ENCODE peak calls at places on chromosomes 11 and 22, in nine cellular contexts. One of them, this sample, is unnamed.

GRCh38 chr22:36369922-36370781 is 17.6 kb downstream of the MYH9 start:
- DNase-seq in OCI-LY7: peak
- DNase-seq in GM23248: peak
- DNase-seq in PC-3: no peak
- DNase-seq in HCT116: no peak
- DNase-seq in SK-N-SH: no peak
- DNase-seq in hepatocyte: peak
- DNase-seq in neural progenitor cell: peak
- DNase-seq in GM23338: no peak
- DNase-seq in this sample: no peak

GRCh38 chr11:78742430-78742829 is 167.8 kb upstream of the NARS2 start:
- DNase-seq in OCI-LY7: no peak
- DNase-seq in GM23248: peak
- DNase-seq in PC-3: peak
- DNase-seq in HCT116: no peak
- DNase-seq in SK-N-SH: no peak
- DNase-seq in hepatocyte: no peak
- DNase-seq in neural progenitor cell: no peak
- DNase-seq in GM23338: no peak
- DNase-seq in this sample: no peak

GRCh38 chr11:116224154-116224888 is 548.5 kb downstream of the BUD13 start:
- DNase-seq in OCI-LY7: peak
- DNase-seq in GM23248: peak
- DNase-seq in PC-3: peak
- DNase-seq in HCT116: peak
- DNase-seq in SK-N-SH: peak
- DNase-seq in hepatocyte: peak
- DNase-seq in neural progenitor cell: peak
- DNase-seq in GM23338: peak
- DNase-seq in this sample: peak

GRCh38 chr11:61734767-61735166 is 17.7 kb upstream of the MYRF start:
- DNase-seq in OCI-LY7: no peak
- DNase-seq in GM23248: no peak
- DNase-seq in PC-3: no peak
- DNase-seq in HCT116: no peak
- DNase-seq in SK-N-SH: no peak
- DNase-seq in hepatocyte: no peak
- DNase-seq in neural progenitor cell: no peak
- DNase-seq in GM23338: no peak
- DNase-seq in this sample: no peak

GRCh38 chr22:46105494-46106278 is 44.6 kb upstream of the PPARA start:
- DNase-seq in OCI-LY7: no peak
- DNase-seq in GM23248: peak
- DNase-seq in PC-3: no peak
- DNase-seq in HCT116: no peak
- DNase-seq in SK-N-SH: no peak
- DNase-seq in hepatocyte: peak
- DNase-seq in neural progenitor cell: no peak
- DNase-seq in GM23338: no peak
- DNase-seq in this sample: no peak

GRCh38 chr11:76285397-76285796 is 79.1 kb upstream of the WNT11 start:
- DNase-seq in OCI-LY7: no peak
- DNase-seq in GM23248: no peak
- DNase-seq in PC-3: no peak
- DNase-seq in HCT116: no peak
- DNase-seq in SK-N-SH: no peak
- DNase-seq in hepatocyte: no peak
- DNase-seq in neural progenitor cell: no peak
- DNase-seq in GM23338: no peak
- DNase-seq in this sample: no peak

GRCh38 chr11:57417056-57417455 is 9.9 kb downstream of the SLC43A3 start:
- DNase-seq in OCI-LY7: no peak
- DNase-seq in GM23248: peak
- DNase-seq in PC-3: no peak
- DNase-seq in HCT116: no peak
- DNase-seq in SK-N-SH: no peak
- DNase-seq in hepatocyte: no peak
- DNase-seq in neural progenitor cell: no peak
- DNase-seq in GM23338: no peak
- DNase-seq in this sample: no peak

GRCh38 chr22:46104881-46105493 is 45.3 kb upstream of the PPARA start:
- DNase-seq in OCI-LY7: no peak
- DNase-seq in GM23248: peak
- DNase-seq in PC-3: no peak
- DNase-seq in HCT116: no peak
- DNase-seq in SK-N-SH: no peak
- DNase-seq in hepatocyte: no peak
- DNase-seq in neural progenitor cell: no peak
- DNase-seq in GM23338: no peak
- DNase-seq in this sample: no peak

GRCh38 chr22:49621601-49622210 is 206.0 kb downstream of the BRD1 start:
- DNase-seq in OCI-LY7: no peak
- DNase-seq in GM23248: no peak
- DNase-seq in PC-3: no peak
- DNase-seq in HCT116: no peak
- DNase-seq in SK-N-SH: no peak
- DNase-seq in hepatocyte: no peak
- DNase-seq in neural progenitor cell: no peak
- DNase-seq in GM23338: no peak
- DNase-seq in this sample: no peak

GRCh38 chr11:108562746-108563581 is 30.6 kb downstream of the EXPH5 start:
- DNase-seq in OCI-LY7: no peak
- DNase-seq in GM23248: peak
- DNase-seq in PC-3: peak
- DNase-seq in HCT116: no peak
- DNase-seq in SK-N-SH: no peak
- DNase-seq in hepatocyte: no peak
- DNase-seq in neural progenitor cell: peak
- DNase-seq in GM23338: no peak
- DNase-seq in this sample: no peak

GRCh38 chr11:60753309-60753708 is 3.4 kb upstream of the MS4A15 start:
- DNase-seq in OCI-LY7: no peak
- DNase-seq in GM23248: no peak
- DNase-seq in PC-3: no peak
- DNase-seq in HCT116: no peak
- DNase-seq in SK-N-SH: no peak
- DNase-seq in hepatocyte: no peak
- DNase-seq in neural progenitor cell: no peak
- DNase-seq in GM23338: no peak
- DNase-seq in this sample: no peak

GRCh38 chr22:43749473-43749872 is 62.6 kb downstream of the EFCAB6 start:
- DNase-seq in OCI-LY7: no peak
- DNase-seq in GM23248: no peak
- DNase-seq in PC-3: no peak
- DNase-seq in HCT116: no peak
- DNase-seq in SK-N-SH: no peak
- DNase-seq in hepatocyte: no peak
- DNase-seq in neural progenitor cell: peak
- DNase-seq in GM23338: peak
- DNase-seq in this sample: no peak

GRCh38 chr22:27842236-27842993 is 40.9 kb upstream of the MN1 start:
- DNase-seq in OCI-LY7: no peak
- DNase-seq in GM23248: no peak
- DNase-seq in PC-3: no peak
- DNase-seq in HCT116: no peak
- DNase-seq in SK-N-SH: peak
- DNase-seq in hepatocyte: no peak
- DNase-seq in neural progenitor cell: no peak
- DNase-seq in GM23338: no peak
- DNase-seq in this sample: no peak

GRCh38 chr22:43473031-43473430 is 61.2 kb downstream of the MPPED1 start:
- DNase-seq in OCI-LY7: no peak
- DNase-seq in GM23248: no peak
- DNase-seq in PC-3: no peak
- DNase-seq in HCT116: no peak
- DNase-seq in SK-N-SH: no peak
- DNase-seq in hepatocyte: no peak
- DNase-seq in neural progenitor cell: no peak
- DNase-seq in GM23338: no peak
- DNase-seq in this sample: no peak

GRCh38 chr11:62539238-62539925 is 7.2 kb downstream of the AHNAK start:
- DNase-seq in OCI-LY7: no peak
- DNase-seq in GM23248: peak
- DNase-seq in PC-3: peak
- DNase-seq in HCT116: no peak
- DNase-seq in SK-N-SH: peak
- DNase-seq in hepatocyte: peak
- DNase-seq in neural progenitor cell: peak
- DNase-seq in GM23338: no peak
- DNase-seq in this sample: no peak

GRCh38 chr11:86558841-86559240 is 113.6 kb downstream of the ME3 start:
- DNase-seq in OCI-LY7: no peak
- DNase-seq in GM23248: no peak
- DNase-seq in PC-3: no peak
- DNase-seq in HCT116: no peak
- DNase-seq in SK-N-SH: no peak
- DNase-seq in hepatocyte: no peak
- DNase-seq in neural progenitor cell: no peak
- DNase-seq in GM23338: no peak
- DNase-seq in this sample: no peak

GRCh38 chr11:102240502-102240901 is 76.8 kb upstream of the BIRC3 start:
- DNase-seq in OCI-LY7: no peak
- DNase-seq in GM23248: peak
- DNase-seq in PC-3: peak
- DNase-seq in HCT116: no peak
- DNase-seq in SK-N-SH: no peak
- DNase-seq in hepatocyte: no peak
- DNase-seq in neural progenitor cell: no peak
- DNase-seq in GM23338: no peak
- DNase-seq in this sample: no peak
- TF ChIP-seq EZH2phosphoT487 in OCI-LY7: no peak
- TF ChIP-seq EZH2phosphoT487 in GM23248: no peak
- TF ChIP-seq EZH2phosphoT487 in PC-3: no peak
- TF ChIP-seq EZH2phosphoT487 in HCT116: no peak
- TF ChIP-seq EZH2phosphoT487 in SK-N-SH: no peak
- TF ChIP-seq EZH2phosphoT487 in hepatocyte: no peak
- TF ChIP-seq EZH2phosphoT487 in neural progenitor cell: no peak
- TF ChIP-seq EZH2phosphoT487 in GM23338: no peak
- TF ChIP-seq EZH2phosphoT487 in this sample: no peak

GRCh38 chr11:70111269-70112016 is 33.3 kb downstream of the ANO1 start:
- DNase-seq in OCI-LY7: no peak
- DNase-seq in GM23248: peak
- DNase-seq in PC-3: peak
- DNase-seq in HCT116: no peak
- DNase-seq in SK-N-SH: no peak
- DNase-seq in hepatocyte: peak
- DNase-seq in neural progenitor cell: peak
- DNase-seq in GM23338: peak
- DNase-seq in this sample: no peak

GRCh38 chr11:70112017-70112434 is 33.9 kb downstream of the ANO1 start:
- DNase-seq in OCI-LY7: no peak
- DNase-seq in GM23248: peak
- DNase-seq in PC-3: no peak
- DNase-seq in HCT116: no peak
- DNase-seq in SK-N-SH: no peak
- DNase-seq in hepatocyte: no peak
- DNase-seq in neural progenitor cell: no peak
- DNase-seq in GM23338: no peak
- DNase-seq in this sample: no peak

GRCh38 chr11:70109903-70110302 is 31.8 kb downstream of the ANO1 start:
- DNase-seq in OCI-LY7: no peak
- DNase-seq in GM23248: no peak
- DNase-seq in PC-3: no peak
- DNase-seq in HCT116: no peak
- DNase-seq in SK-N-SH: no peak
- DNase-seq in hepatocyte: no peak
- DNase-seq in neural progenitor cell: no peak
- DNase-seq in GM23338: no peak
- DNase-seq in this sample: no peak

GRCh38 chr11:70109006-70109405 is 30.9 kb downstream of the ANO1 start:
- DNase-seq in OCI-LY7: no peak
- DNase-seq in GM23248: peak
- DNase-seq in PC-3: no peak
- DNase-seq in HCT116: no peak
- DNase-seq in SK-N-SH: no peak
- DNase-seq in hepatocyte: no peak
- DNase-seq in neural progenitor cell: no peak
- DNase-seq in GM23338: no peak
- DNase-seq in this sample: no peak

DNA sequence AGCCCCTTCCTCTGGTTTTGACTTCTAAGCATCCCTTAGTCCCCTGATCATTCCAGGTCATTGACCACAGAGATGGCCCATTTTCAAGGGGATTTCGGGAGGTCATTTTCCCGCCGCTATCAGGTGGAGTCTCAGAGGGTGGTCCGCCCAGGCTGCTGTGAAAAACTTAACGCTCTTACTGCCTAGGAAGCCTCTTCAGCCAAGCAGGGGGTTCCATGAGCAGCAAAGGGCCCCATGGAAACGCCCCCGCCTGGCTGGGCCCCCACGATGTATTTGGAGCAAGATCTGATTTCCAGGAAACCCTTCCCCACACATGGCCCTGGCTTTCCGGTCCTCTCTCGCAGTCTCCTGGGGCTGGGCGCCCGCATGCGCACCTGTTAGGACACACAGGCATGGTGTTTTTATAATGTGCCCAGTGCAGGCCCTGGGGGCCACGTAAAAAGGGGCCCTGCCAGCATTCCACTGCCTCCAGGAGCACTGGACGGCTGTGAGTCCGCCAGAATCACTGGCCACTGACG is 32.5 kb downstream of the ANO1 start:
- DNase-seq in OCI-LY7: no peak
- DNase-seq in GM23248: no peak
- DNase-seq in PC-3: no peak
- DNase-seq in HCT116: no peak
- DNase-seq in SK-N-SH: no peak
- DNase-seq in hepatocyte: no peak
- DNase-seq in neural progenitor cell: peak
- DNase-seq in GM23338: no peak
- DNase-seq in this sample: no peak
- H3K27ac ChIP-seq in OCI-LY7: no peak
- H3K27ac ChIP-seq in GM23248: no peak
- H3K27ac ChIP-seq in PC-3: no peak
- H3K27ac ChIP-seq in HCT116: no peak
- H3K27ac ChIP-seq in SK-N-SH: no peak
- H3K27ac ChIP-seq in hepatocyte: no peak
- H3K27ac ChIP-seq in neural progenitor cell: no peak
- H3K27ac ChIP-seq in GM23338: peak
- H3K27ac ChIP-seq in this sample: no peak

DNA sequence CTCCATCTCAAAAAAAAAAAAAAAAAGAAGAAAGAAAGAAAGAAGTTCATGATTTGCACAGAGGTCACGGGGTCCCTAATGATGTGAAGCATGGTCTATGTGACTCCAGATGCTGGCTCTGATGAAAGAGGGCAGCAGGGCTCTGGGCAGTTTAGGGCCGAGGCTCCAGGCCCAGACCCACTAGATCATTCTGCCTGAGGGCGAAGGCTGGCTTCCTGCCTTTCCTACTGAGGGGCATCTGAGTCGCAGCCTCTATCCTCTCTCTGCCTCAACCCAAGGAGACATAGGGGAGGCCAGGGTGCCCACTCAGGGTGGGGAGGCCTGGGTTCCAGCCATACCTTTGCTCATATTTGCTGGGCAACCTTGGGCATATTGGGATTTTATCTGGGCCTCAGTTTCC is 4.8 kb downstream of the SLC35E4 start:
- DNase-seq in OCI-LY7: no peak
- DNase-seq in GM23248: no peak
- DNase-seq in PC-3: no peak
- DNase-seq in HCT116: no peak
- DNase-seq in SK-N-SH: no peak
- DNase-seq in hepatocyte: no peak
- DNase-seq in neural progenitor cell: no peak
- DNase-seq in GM23338: no peak
- DNase-seq in this sample: no peak
- TF ChIP-seq EZH2phosphoT487 in OCI-LY7: no peak
- TF ChIP-seq EZH2phosphoT487 in GM23248: no peak
- TF ChIP-seq EZH2phosphoT487 in PC-3: no peak
- TF ChIP-seq EZH2phosphoT487 in HCT116: no peak
- TF ChIP-seq EZH2phosphoT487 in SK-N-SH: no peak
- TF ChIP-seq EZH2phosphoT487 in hepatocyte: no peak
- TF ChIP-seq EZH2phosphoT487 in neural progenitor cell: no peak
- TF ChIP-seq EZH2phosphoT487 in GM23338: no peak
- TF ChIP-seq EZH2phosphoT487 in this sample: no peak

GRCh38 chr22:20524004-20524481 is 16.6 kb downstream of the MED15 start:
- DNase-seq in OCI-LY7: peak
- DNase-seq in GM23248: no peak
- DNase-seq in PC-3: peak
- DNase-seq in HCT116: no peak
- DNase-seq in SK-N-SH: peak
- DNase-seq in hepatocyte: no peak
- DNase-seq in neural progenitor cell: no peak
- DNase-seq in GM23338: no peak
- DNase-seq in this sample: no peak
- H3K27ac ChIP-seq in OCI-LY7: peak
- H3K27ac ChIP-seq in GM23248: peak
- H3K27ac ChIP-seq in PC-3: peak
- H3K27ac ChIP-seq in HCT116: no peak
- H3K27ac ChIP-seq in SK-N-SH: peak
- H3K27ac ChIP-seq in hepatocyte: peak
- H3K27ac ChIP-seq in neural progenitor cell: no peak
- H3K27ac ChIP-seq in GM23338: no peak
- H3K27ac ChIP-seq in this sample: no peak

This sample was measured in MM.1S.